ENCODE peak calls at places on chromosomes 1 and 21, in nine cellular contexts. P is gastrocnemius medialis, K is stomach, D is heart left ventricle, O is adrenal gland, C is body of pancreas, E is IMR-90, S is upper lobe of left lung, M is HCT116. J is an unnamed sample. For H3K4me1, the result is how much of the 10 kb centered on the place peaks cover.

GRCh38 chr1:54317084-54317483 is 89.1 kb downstream of the SSBP3 start:
- DNase-seq in M (no peak), O (peak), D (no peak), P (no peak), K (no peak), E (peak), S (no peak), C (no peak), J (no peak)

GRCh38 chr1:7009741-7010525 is 224.7 kb downstream of the CAMTA1 start:
- DNase-seq in E (no peak), C (no peak), D (no peak), K (no peak), S (no peak), O (no peak), M (no peak), P (no peak), J (no peak)

GRCh38 chr1:191707288-191707687 is 451.0 kb upstream of the RGS18 start:
- DNase-seq in P (no peak), S (no peak), E (peak), O (no peak), C (no peak), M (no peak), K (no peak), D (no peak), J (no peak)

GRCh38 chr1:3752400-3752945 is at the start of gene CCDC27:
- DNase-seq in M (no peak), S (no peak), P (no peak), E (no peak), K (no peak), C (no peak), O (no peak), D (peak), J (no peak)

GRCh38 chr1:117009132-117009531 is 7.6 kb downstream of the CD101 start:
- DNase-seq in M (no peak), K (no peak), E (no peak), O (no peak), C (no peak), S (peak), P (no peak), D (no peak), J (no peak)

GRCh38 chr1:38138498-38139233 is 92.1 kb upstream of the POU3F1 start:
- DNase-seq in D (peak), M (peak), S (peak), E (peak), C (peak), K (peak), O (peak), P (peak), J (peak)

GRCh38 chr1:154413177-154413576 is 8.0 kb downstream of the IL6R start:
- DNase-seq in K (no peak), D (no peak), M (no peak), S (no peak), E (no peak), P (no peak), O (peak), C (no peak), J (no peak)

GRCh38 chr1:6577831-6578525 is 1.8 kb upstream of the ZBTB48 start:
- DNase-seq in O (no peak), P (no peak), M (no peak), S (no peak), K (no peak), E (no peak), D (no peak), C (no peak), J (no peak)

GRCh38 chr1:89855413-89856123 is 34.7 kb downstream of the LRRC8D start:
- DNase-seq in S (no peak), E (peak), O (no peak), M (no peak), C (no peak), P (no peak), D (no peak), K (no peak), J (no peak)

GRCh38 chr21:38838598-38839369 is 33.1 kb downstream of the ETS2 start:
- DNase-seq in C (no peak), D (no peak), P (no peak), O (no peak), E (no peak), M (no peak), K (no peak), S (no peak), J (no peak)

GRCh38 chr1:230459463-230459862 is 33.3 kb upstream of the PGBD5 start:
- DNase-seq in S (no peak), M (no peak), O (peak), P (no peak), K (no peak), C (no peak), D (no peak), E (peak), J (no peak)

GRCh38 chr1:40132383-40133121 is 28.6 kb upstream of the RLF start:
- DNase-seq in S (no peak), O (no peak), E (no peak), C (no peak), K (no peak), D (no peak), M (no peak), P (no peak), J (no peak)

GRCh38 chr1:183484254-183484653 is 12.0 kb downstream of the SMG7 start:
- DNase-seq in M (no peak), S (no peak), P (no peak), K (no peak), O (no peak), C (no peak), D (no peak), E (no peak), J (no peak)

GRCh38 chr1:171799166-171799565 is 17.7 kb downstream of the METTL13 start:
- DNase-seq in E (no peak), M (no peak), O (no peak), C (no peak), D (no peak), P (no peak), K (peak), S (no peak), J (no peak)

GRCh38 chr1:10903826-10904225 is 107.4 kb upstream of the CASZ1 start:
- DNase-seq in E (no peak), S (no peak), K (no peak), M (no peak), C (no peak), D (peak), O (no peak), P (no peak), J (no peak)

GRCh38 chr1:84370266-84370665 is 28.0 kb upstream of the DNASE2B start:
- DNase-seq in D (no peak), K (no peak), O (no peak), M (no peak), E (no peak), S (no peak), C (no peak), P (no peak), J (no peak)

GRCh38 chr21:26565105-26565504 is 8.0 kb downstream of the CYYR1 start:
- DNase-seq in D (no peak), M (no peak), C (no peak), S (peak), O (no peak), P (no peak), K (no peak), E (no peak), J (no peak)

GRCh38 chr1:32948082-32948722 is 16.4 kb downstream of the RNF19B start:
- DNase-seq in E (no peak), P (no peak), S (no peak), O (no peak), C (no peak), M (no peak), K (no peak), D (no peak), J (no peak)

GRCh38 chr1:208431721-208432120 is 187.5 kb upstream of the PLXNA2 start:
- DNase-seq in S (no peak), M (no peak), D (no peak), C (no peak), E (peak), P (no peak), O (no peak), K (no peak), J (no peak)

GRCh38 chr1:193275773-193276172 is 89.4 kb upstream of the B3GALT2 start:
- DNase-seq in K (no peak), P (no peak), D (no peak), M (no peak), S (no peak), E (no peak), O (no peak), C (no peak), J (no peak)

GRCh38 chr1:171160181-171160580 is 24.9 kb upstream of the FMO2 start:
- DNase-seq in K (no peak), D (no peak), S (no peak), O (no peak), E (no peak), P (no peak), M (no peak), C (no peak), J (no peak)

GRCh38 chr1:11045428-11046269 is 1.4 kb downstream of the MASP2 start:
- DNase-seq in K (no peak), M (no peak), E (no peak), D (no peak), C (no peak), P (no peak), O (no peak), S (no peak), J (no peak)

GRCh38 chr1:220347654-220348175 is 75.5 kb upstream of the RAB3GAP2 start:
- DNase-seq in D (no peak), P (no peak), E (no peak), S (no peak), M (no peak), O (no peak), K (no peak), C (no peak), J (no peak)

GRCh38 chr21:19510653-19511052 is 1107.1 kb upstream of the TMPRSS15 start:
- DNase-seq in M (no peak), K (no peak), D (no peak), E (no peak), S (no peak), C (no peak), O (no peak), P (no peak), J (no peak)

GRCh38 chr1:72177711-72178110 is 104.6 kb downstream of the NEGR1 start:
- DNase-seq in D (no peak), O (no peak), C (no peak), E (peak), K (no peak), P (no peak), S (no peak), M (no peak), J (no peak)

GRCh38 chr1:27144920-27145661 is 9.8 kb downstream of the SLC9A1 start:
- DNase-seq in P (peak), D (no peak), E (peak), K (peak), O (no peak), M (no peak), C (no peak), S (no peak), J (no peak)

GRCh38 chr1:33248244-33248643 is 8.0 kb upstream of the ZNF362 start:
- DNase-seq in O (no peak), D (no peak), E (no peak), P (no peak), M (no peak), K (no peak), S (no peak), C (no peak), J (no peak)

GRCh38 chr21:45513003-45513706 is 29.1 kb downstream of the SLC19A1 start:
- DNase-seq in O (no peak), D (peak), C (peak), E (no peak), K (peak), M (no peak), S (peak), P (no peak), J (peak)

GRCh38 chr1:39110882-39111281 is 84.7 kb downstream of the NDUFS5 start:
- DNase-seq in P (no peak), K (no peak), C (no peak), M (no peak), O (no peak), S (no peak), D (no peak), E (peak), J (no peak)

GRCh38 chr1:25727819-25728286 is 72.1 kb upstream of the SELENON start:
- DNase-seq in E (peak), P (peak), M (no peak), K (peak), D (peak), S (peak), O (peak), C (peak), J (no peak)

GRCh38 chr1:181038399-181038873 is 4.7 kb downstream of the MR1 start:
- DNase-seq in M (peak), C (peak), S (peak), E (peak), P (peak), K (peak), O (peak), D (no peak), J (no peak)

GRCh38 chr1:34983700-34984355 is 1.3 kb downstream of the TMEM35B start:
- DNase-seq in C (peak), P (no peak), D (no peak), M (no peak), S (no peak), E (peak), K (no peak), O (no peak), J (no peak)

GRCh38 chr21:34086887-34087306 is 13.5 kb downstream of the MRPS6 start:
- DNase-seq in C (no peak), E (no peak), S (no peak), K (no peak), D (no peak), P (no peak), M (no peak), O (no peak), J (no peak)

GRCh38 chr1:176774224-176774623 is 311.2 kb downstream of the PAPPA2 start:
- DNase-seq in D (no peak), O (no peak), S (no peak), K (no peak), M (no peak), E (no peak), P (no peak), C (no peak), J (no peak)

GRCh38 chr1:47872871-47873270 is 124.3 kb downstream of the TRABD2B start:
- DNase-seq in C (no peak), D (no peak), M (no peak), P (no peak), S (no peak), K (no peak), O (no peak), E (no peak), J (no peak)

GRCh38 chr1:6256640-6257039 is 4.3 kb downstream of the GPR153 start:
- DNase-seq in E (no peak), S (no peak), O (no peak), C (no peak), P (no peak), K (no peak), M (no peak), D (no peak), J (no peak)

GRCh38 chr1:203408485-203409229 is 57.7 kb upstream of the FMOD start:
- DNase-seq in K (peak), E (peak), S (peak), O (peak), C (peak), D (peak), P (peak), M (no peak), J (peak)

GRCh38 chr1:240492832-240493440 is 119.0 kb downstream of the GREM2 start:
- DNase-seq in D (no peak), O (peak), C (no peak), S (no peak), E (peak), M (no peak), K (no peak), P (no peak), J (no peak)

GRCh38 chr1:8396912-8397406 is 79.0 kb downstream of the SLC45A1 start:
- DNase-seq in O (no peak), S (no peak), M (no peak), D (no peak), C (no peak), P (peak), K (no peak), E (peak), J (no peak)
- H3K4me1 ChIP-seq in O (half or more), S (under half), M (under half), D (half or more), C (under half), P (half or more), K (half or more), E (under half), J (under half)

GRCh38 chr1:245043617-245043952 is 111.2 kb upstream of the KIF26B start:
- DNase-seq in S (no peak), K (no peak), E (no peak), P (no peak), D (no peak), C (no peak), M (no peak), O (no peak), J (no peak)

GRCh38 chr1:245041058-245041698 is 113.6 kb upstream of the KIF26B start:
- DNase-seq in S (no peak), K (no peak), C (no peak), O (no peak), E (no peak), P (no peak), M (no peak), D (no peak), J (no peak)

GRCh38 chr1:245045087-245045881 is 109.5 kb upstream of the KIF26B start:
- DNase-seq in S (no peak), D (no peak), M (no peak), C (peak), K (peak), E (peak), P (no peak), O (peak), J (no peak)

GRCh38 chr1:245046764-245047163 is 108.0 kb upstream of the KIF26B start:
- DNase-seq in O (no peak), M (no peak), S (peak), P (no peak), C (peak), K (no peak), E (no peak), D (no peak), J (no peak)

DNA sequence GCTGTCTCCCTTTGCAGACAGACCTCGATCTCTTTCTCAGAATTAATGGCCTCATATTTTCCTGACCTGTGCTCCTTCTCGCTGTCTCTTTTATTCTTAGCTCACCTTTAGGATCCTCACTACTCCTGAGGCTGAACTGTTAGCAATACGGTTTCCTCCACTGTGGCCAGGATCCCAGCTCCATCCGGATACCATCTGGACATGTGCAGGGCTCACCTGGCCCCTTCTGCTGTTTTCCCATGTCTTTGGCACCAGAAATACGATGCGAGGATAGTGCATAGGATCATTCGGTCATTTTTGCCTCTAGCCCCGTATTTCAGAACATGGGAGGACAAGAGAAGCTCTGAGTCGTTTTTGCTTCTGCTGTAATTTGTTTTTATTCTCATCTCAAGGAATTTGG is 108.5 kb upstream of the KIF26B start:
- DNase-seq in P (no peak), O (no peak), E (no peak), M (no peak), D (no peak), S (no peak), C (peak), K (no peak), J (no peak)
- TF ChIP-seq CTCF in P (no peak), O (no peak), E (no peak), M (no peak), D (no peak), S (no peak), C (no peak), K (no peak), J (no peak)

DNA sequence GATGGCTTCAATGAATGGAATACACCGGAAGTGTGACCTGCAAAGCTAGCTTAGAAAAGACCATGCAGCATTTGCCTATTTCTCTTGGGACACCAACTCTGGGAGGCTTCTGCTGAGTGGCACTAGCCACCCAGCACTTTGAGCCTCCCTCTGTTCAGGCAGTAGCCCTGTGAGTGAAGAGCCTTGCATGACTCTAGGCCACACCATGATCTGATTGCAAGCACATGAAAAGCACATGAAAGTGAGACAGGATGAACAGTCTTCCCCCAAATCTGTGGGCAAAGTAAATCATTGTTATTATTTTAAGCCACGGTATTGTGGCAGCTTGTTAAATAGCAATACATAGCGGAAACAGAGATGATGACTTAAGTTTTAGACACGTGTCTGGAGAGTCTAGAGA is 2.8 kb downstream of the CD48 start:
- DNase-seq in K (no peak), M (no peak), D (no peak), E (no peak), O (no peak), C (no peak), P (no peak), S (no peak), J (no peak)
- TF ChIP-seq POLR2A in K (no peak), M (no peak), D (no peak), E (no peak), O (no peak), C (no peak), P (no peak), S (no peak), J (no peak)

GRCh38 chr21:42238185-42238934 is 19.4 kb downstream of the ABCG1 start:
- DNase-seq in D (no peak), C (no peak), E (no peak), P (no peak), S (no peak), M (no peak), K (no peak), O (peak), J (no peak)

GRCh38 chr21:42236693-42237092 is 17.8 kb downstream of the ABCG1 start:
- DNase-seq in S (no peak), D (no peak), P (no peak), E (no peak), M (no peak), O (no peak), C (no peak), K (no peak), J (no peak)

GRCh38 chr21:42236014-42236413 is 17.1 kb downstream of the ABCG1 start:
- DNase-seq in S (no peak), K (peak), P (no peak), O (peak), D (no peak), E (no peak), C (peak), M (no peak), J (no peak)

GRCh38 chr21:42237161-42237560 is 18.2 kb downstream of the ABCG1 start:
- DNase-seq in E (no peak), C (no peak), O (no peak), D (no peak), K (no peak), M (no peak), P (no peak), S (no peak), J (no peak)

DNA sequence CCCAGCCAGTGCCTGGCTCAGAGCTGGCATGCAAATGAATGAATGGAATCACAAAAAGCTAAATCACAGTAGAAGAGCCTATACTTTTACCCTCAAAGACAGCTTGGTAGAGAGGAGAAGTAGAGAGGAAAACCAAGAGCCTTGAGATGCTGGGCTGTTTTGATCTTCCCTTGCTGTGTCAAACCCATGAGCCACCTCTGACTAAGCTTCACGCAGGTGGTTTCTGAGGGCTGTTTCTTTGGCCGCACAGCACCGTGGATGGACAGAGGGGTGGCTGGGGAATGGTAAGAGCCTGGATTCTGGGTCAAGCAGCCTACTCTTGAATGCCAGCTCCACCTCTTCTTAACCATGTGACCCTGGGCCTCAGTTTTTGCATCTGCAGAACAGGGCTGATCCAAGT is 18.6 kb downstream of the ABCG1 start:
- DNase-seq in P (no peak), K (no peak), D (no peak), E (no peak), M (no peak), O (no peak), C (no peak), S (no peak), J (no peak)
- H3K4me1 ChIP-seq in P (half or more), K (half or more), D (half or more), E (under half), M (under half), O (half or more), C (under half), S (half or more), J (under half)

GRCh38 chr1:96080925-96081324 is 640.7 kb upstream of the PTBP2 start:
- DNase-seq in D (no peak), P (no peak), S (no peak), M (peak), C (no peak), K (no peak), E (peak), O (no peak), J (no peak)
- TF ChIP-seq CTCF in D (no peak), P (no peak), S (no peak), M (peak), C (no peak), K (no peak), E (peak), O (no peak), J (no peak)

J was measured in breast epithelium.